ENCODE peak calls at places on chromosomes 1 and 21, in seven cellular contexts. I, B, F, T, Y, M and D are unnamed samples.

GRCh38 chr1:115840615-115841460 is at the start of gene NHLH2:
- DNase-seq in I (no peak), B (no peak), F (no peak), T (no peak), Y (no peak), M (no peak), D (no peak)

GRCh38 chr1:209675567-209676154 is 449 bp downstream of the G0S2 start:
- DNase-seq in I (peak; percentile 12), B (no peak), F (no peak), T (no peak), Y (peak; percentile 35), M (no peak), D (no peak)

GRCh38 chr1:81406292-81406691 is 394.4 kb upstream of the ADGRL2 start:
- DNase-seq in I (no peak), B (no peak), F (no peak), T (no peak), Y (no peak), M (no peak), D (no peak)

GRCh38 chr1:92883297-92883696 is 51.5 kb downstream of the RPL5 start:
- DNase-seq in I (no peak), B (no peak), F (no peak), T (no peak), Y (no peak), M (no peak), D (no peak)

GRCh38 chr21:36310016-36310415 is 10.0 kb upstream of the MORC3 start:
- DNase-seq in I (no peak), B (no peak), F (no peak), T (peak; percentile 78), Y (no peak), M (no peak), D (peak; percentile 61)

GRCh38 chr1:87728169-87728568 is 399.5 kb downstream of the LMO4 start:
- DNase-seq in I (no peak), B (no peak), F (no peak), T (no peak), Y (no peak), M (no peak), D (no peak)

GRCh38 chr1:209881271-209882018 is 53.7 kb downstream of the UTP25 start:
- DNase-seq in I (no peak), B (no peak), F (no peak), T (no peak), Y (no peak), M (no peak), D (no peak)

GRCh38 chr21:21101911-21102310 is 103.7 kb downstream of the NCAM2 start:
- DNase-seq in I (peak; percentile 22), B (no peak), F (peak; percentile 48), T (no peak), Y (peak; percentile 35), M (no peak), D (no peak)

GRCh38 chr1:228691926-228692325 is 43.4 kb upstream of the RHOU start:
- DNase-seq in I (no peak), B (no peak), F (peak; percentile 24), T (peak; percentile 38), Y (peak; percentile 16), M (no peak), D (peak; percentile 35)

GRCh38 chr1:199404976-199405375 is 622.5 kb upstream of the NR5A2 start:
- DNase-seq in I (no peak), B (no peak), F (peak; percentile 25), T (no peak), Y (no peak), M (no peak), D (no peak)

GRCh38 chr1:60890664-60891063 is 191.7 kb upstream of the NFIA start:
- DNase-seq in I (no peak), B (no peak), F (no peak), T (no peak), Y (no peak), M (no peak), D (no peak)

GRCh38 chr21:15725949-15726348 is 3.8 kb upstream of the USP25 start:
- DNase-seq in I (no peak), B (no peak), F (no peak), T (no peak), Y (no peak), M (no peak), D (no peak)

GRCh38 chr1:239388578-239388977 is 2.2 kb downstream of the CHRM3 start:
- DNase-seq in I (no peak), B (no peak), F (no peak), T (no peak), Y (no peak), M (no peak), D (no peak)

GRCh38 chr1:93033029-93033428 is 46.1 kb upstream of the MTF2 start:
- DNase-seq in I (no peak), B (no peak), F (no peak), T (peak; percentile 94), Y (no peak), M (no peak), D (peak; percentile 25)

GRCh38 chr1:229093258-229093540 is 177.7 kb upstream of the RAB4A start:
- DNase-seq in I (no peak), B (no peak), F (no peak), T (no peak), Y (no peak), M (no peak), D (no peak)

GRCh38 chr1:87111659-87112339 is 197.4 kb downstream of the HS2ST1 start:
- DNase-seq in I (no peak), B (no peak), F (no peak), T (no peak), Y (no peak), M (no peak), D (no peak)

GRCh38 chr1:54356680-54357147 is 49.5 kb downstream of the SSBP3 start:
- DNase-seq in I (no peak), B (no peak), F (no peak), T (peak; percentile 23), Y (no peak), M (no peak), D (peak; percentile 54)

GRCh38 chr1:112743174-112744018 is 28.3 kb upstream of the PPM1J start:
- DNase-seq in I (no peak), B (no peak), F (no peak), T (no peak), Y (no peak), M (no peak), D (no peak)

GRCh38 chr1:218025454-218025853 is 259.6 kb upstream of the RRP15 start:
- DNase-seq in I (no peak), B (no peak), F (peak; percentile 57), T (no peak), Y (no peak), M (no peak), D (no peak)

GRCh38 chr1:91700332-91700731 is 185.6 kb downstream of the TGFBR3 start:
- DNase-seq in I (no peak), B (no peak), F (peak; percentile 67), T (no peak), Y (no peak), M (no peak), D (no peak)

GRCh38 chr1:46479744-46480350 is 9.8 kb upstream of the DMBX1 start:
- DNase-seq in I (no peak), B (no peak), F (no peak), T (no peak), Y (no peak), M (no peak), D (no peak)

GRCh38 chr1:32518976-32519375 is 20.3 kb upstream of the ZBTB8A start:
- DNase-seq in I (no peak), B (no peak), F (no peak), T (no peak), Y (no peak), M (no peak), D (no peak)
- TF ChIP-seq CTCF in I (no peak), B (no peak), F (no peak), T (no peak), Y (no peak), M (no peak), D (no peak)

DNA sequence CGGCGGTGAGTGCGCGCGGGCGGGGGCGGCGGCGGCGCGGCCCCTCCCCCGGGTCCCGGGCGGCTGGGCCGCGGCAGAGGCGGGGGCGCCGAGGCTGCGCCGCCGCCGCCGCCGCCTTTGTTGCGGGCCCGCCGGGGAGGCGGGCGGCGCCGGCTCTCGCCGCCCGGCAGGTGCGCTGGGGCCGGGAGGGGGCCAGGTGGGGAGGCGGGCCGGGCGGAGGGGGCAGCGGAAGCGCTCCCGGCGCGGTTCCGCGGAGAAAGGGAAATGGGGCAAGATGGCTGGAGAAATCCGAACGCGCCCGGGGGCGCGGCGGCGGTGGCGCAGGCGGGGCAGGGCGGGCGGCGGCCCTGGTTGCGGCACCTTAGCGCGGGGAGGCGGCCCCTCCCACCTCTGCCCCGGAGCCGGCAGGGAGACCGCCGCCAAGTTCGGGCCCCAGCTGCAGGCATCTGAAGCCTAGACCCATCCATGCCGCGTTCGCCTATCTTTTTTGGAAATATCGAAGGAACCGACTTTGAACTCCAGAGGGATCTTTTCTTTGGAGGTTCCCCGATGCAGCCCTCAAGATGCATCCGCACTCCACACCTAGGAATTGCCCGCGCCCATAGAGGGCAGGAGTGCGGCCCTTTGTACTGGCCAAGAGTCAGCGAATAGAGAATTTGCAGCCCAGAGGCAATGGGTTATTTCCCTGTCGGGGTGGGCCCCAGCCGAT is 479 bp downstream of the POGK start:
- DNase-seq in I (peak; percentile 29), B (peak; percentile 60), F (peak; percentile 25), T (peak; percentile 64), Y (peak; percentile 46), M (no peak), D (peak; percentile 63)
- TF ChIP-seq CTCF in I (peak; percentile 40), B (peak; percentile 7), F (peak; percentile 48), T (peak; percentile 50), Y (no peak), M (no peak), D (peak; percentile 42)

GRCh38 chr1:10744044-10744443 is 52.4 kb downstream of the CASZ1 start:
- DNase-seq in I (no peak), B (no peak), F (no peak), T (no peak), Y (no peak), M (no peak), D (no peak)
- TF ChIP-seq CTCF in I (no peak), B (no peak), F (no peak), T (no peak), Y (no peak), M (no peak), D (no peak)

GRCh38 chr1:155880251-155880650 is 20.9 kb downstream of the SYT11 start:
- DNase-seq in I (no peak), B (no peak), F (no peak), T (no peak), Y (no peak), M (no peak), D (no peak)

GRCh38 chr1:155880856-155881255 is 21.5 kb downstream of the SYT11 start:
- DNase-seq in I (no peak), B (no peak), F (no peak), T (no peak), Y (no peak), M (no peak), D (no peak)

GRCh38 chr1:155882235-155882634 is 22.9 kb downstream of the SYT11 start:
- DNase-seq in I (no peak), B (no peak), F (no peak), T (peak; percentile 84), Y (no peak), M (no peak), D (peak; percentile 63)

GRCh38 chr1:155873860-155874259 is 14.5 kb downstream of the SYT11 start:
- DNase-seq in I (no peak), B (no peak), F (peak; percentile 57), T (no peak), Y (no peak), M (no peak), D (no peak)

GRCh38 chr1:155877945-155878344 is 18.6 kb downstream of the SYT11 start:
- DNase-seq in I (no peak), B (no peak), F (no peak), T (no peak), Y (no peak), M (no peak), D (no peak)
- TF ChIP-seq CTCF in I (no peak), B (no peak), F (no peak), T (no peak), Y (no peak), M (no peak), D (no peak)

GRCh38 chr1:12124693-12125421 is 41.9 kb upstream of the TNFRSF1B start:
- DNase-seq in I (peak; percentile 84), B (peak; percentile 75), F (peak; percentile 43), T (peak; percentile 70), Y (peak; percentile 84), M (peak; percentile 75), D (peak; percentile 73)
- TF ChIP-seq CTCF in I (peak; percentile 98), B (peak; percentile 96), F (peak; percentile 99), T (peak; percentile 92), Y (peak; percentile 96), M (peak; percentile 93), D (peak; percentile 95)